ENCODE peak calls at places on chromosomes 5 and 9, in six cellular contexts. P is A549; T is kidney tubule cell; O is stimulated activated CD4-positive, alpha-beta T cell treated with anti-CD3 and anti-CD28 coated beads, TNF-alpha, amount 100 ng/mL, for 1 hour; Y is NCI-H524; C is GDM1. Q is an unnamed sample.

GRCh38 chr9:3894764-3895163 is 369.0 kb upstream of the RFX3 start:
- DNase-seq in C (no peak), P (no peak), O (no peak), T (peak), Y (no peak), Q (no peak)

GRCh38 chr9:16964228-16964627 is 93.8 kb upstream of the BNC2 start:
- DNase-seq in C (no peak), P (no peak), Y (no peak), O (no peak), T (peak), Q (no peak)

GRCh38 chr9:6907772-6908381 is 150.1 kb downstream of the KDM4C start:
- DNase-seq in T (peak), P (peak), C (no peak), Y (peak), O (no peak), Q (no peak)

GRCh38 chr5:41638685-41639084 is 128.3 kb upstream of the PLCXD3 start:
- DNase-seq in P (no peak), T (no peak), O (no peak), C (no peak), Y (no peak), Q (no peak)

GRCh38 chr5:124901081-124901480 is 154.6 kb upstream of the ZNF608 start:
- DNase-seq in Y (no peak), P (no peak), T (no peak), O (no peak), C (no peak), Q (no peak)

GRCh38 chr9:5832093-5832542 is 799 bp downstream of the ERMP1 start:
- DNase-seq in C (peak), P (peak), O (no peak), Y (no peak), T (no peak), Q (no peak)

GRCh38 chr5:38509185-38509584 is 47.3 kb downstream of the LIFR start:
- DNase-seq in C (no peak), Y (no peak), O (no peak), T (no peak), P (no peak), Q (no peak)

GRCh38 chr9:10000669-10001068 is 612.1 kb downstream of the PTPRD start:
- DNase-seq in T (no peak), O (no peak), Y (no peak), C (no peak), P (no peak), Q (no peak)

GRCh38 chr5:32805966-32806626 is 95.0 kb downstream of the NPR3 start:
- DNase-seq in O (no peak), T (peak), Y (no peak), P (peak), C (no peak), Q (no peak)

GRCh38 chr9:94086961-94087360 is 2.7 kb downstream of the PTPDC1 start:
- DNase-seq in C (no peak), T (no peak), O (no peak), P (no peak), Y (no peak), Q (no peak)

GRCh38 chr5:122149691-122150090 is 20.3 kb downstream of the ZNF474 start:
- DNase-seq in T (no peak), P (no peak), Y (no peak), C (no peak), O (no peak), Q (no peak)

GRCh38 chr9:134932171-134932570 is 14.5 kb upstream of the FCN1 start:
- DNase-seq in P (no peak), O (no peak), T (no peak), Y (no peak), C (no peak), Q (no peak)

GRCh38 chr5:139817362-139817761 is 21.8 kb downstream of the PSD2 start:
- DNase-seq in P (no peak), C (no peak), O (no peak), Y (no peak), T (no peak), Q (no peak)

GRCh38 chr9:86034863-86035734 is 64.3 kb downstream of the GOLM1 start:
- DNase-seq in T (peak), P (peak), C (no peak), Y (no peak), O (no peak), Q (no peak)

GRCh38 chr5:133289686-133290367 is 238.0 kb downstream of the HSPA4 start:
- DNase-seq in C (no peak), O (no peak), Y (no peak), T (peak), P (no peak), Q (peak)

GRCh38 chr5:145855842-145856267 is 17.0 kb downstream of the GRXCR2 start:
- DNase-seq in Y (no peak), C (no peak), P (no peak), O (no peak), T (peak), Q (peak)

GRCh38 chr5:146447734-146448380 is 724 bp downstream of the TCERG1 start:
- DNase-seq in T (peak), O (no peak), C (no peak), P (no peak), Y (no peak), Q (no peak)

GRCh38 chr9:73565833-73566465 is 414.3 kb downstream of the ANXA1 start:
- DNase-seq in Y (no peak), O (no peak), C (peak), T (peak), P (no peak), Q (peak)

GRCh38 chr5:135038829-135039525 is 4.9 kb upstream of the PITX1 start:
- DNase-seq in C (no peak), P (no peak), T (no peak), Y (no peak), O (no peak), Q (no peak)

GRCh38 chr5:20572560-20572959 is 584.6 kb upstream of the CDH18 start:
- DNase-seq in T (peak), Y (no peak), O (no peak), C (no peak), P (peak), Q (peak)

GRCh38 chr5:82975812-82976211 is 101.4 kb downstream of the TMEM167A start:
- DNase-seq in P (no peak), Y (no peak), O (no peak), T (peak), C (no peak), Q (no peak)

GRCh38 chr9:2489838-2490314 is 131.7 kb upstream of the VLDLR start:
- DNase-seq in Y (no peak), C (no peak), O (no peak), P (no peak), T (no peak), Q (no peak)

GRCh38 chr9:114247491-114247890 is 75.4 kb upstream of the ORM1 start:
- DNase-seq in P (no peak), C (no peak), Y (no peak), T (no peak), O (no peak), Q (no peak)

GRCh38 chr5:128338649-128339048 is 199.4 kb downstream of the FBN2 start:
- DNase-seq in P (no peak), O (no peak), C (no peak), Y (no peak), T (no peak), Q (no peak)

GRCh38 chr9:76369583-76369982 is 24.6 kb downstream of the RFK start:
- DNase-seq in T (peak), C (no peak), O (no peak), Y (peak), P (no peak), Q (peak)

GRCh38 chr5:111854196-111854595 is 97.2 kb upstream of the NREP start:
- DNase-seq in T (no peak), Y (no peak), O (no peak), C (no peak), P (no peak), Q (no peak)

GRCh38 chr5:95153581-95153980 is 131.3 kb downstream of the MCTP1 start:
- DNase-seq in C (no peak), O (no peak), T (no peak), P (no peak), Y (no peak), Q (no peak)

GRCh38 chr5:64746446-64746845 is 22.0 kb downstream of the SREK1IP1 start:
- DNase-seq in C (no peak), Y (no peak), T (peak), O (no peak), P (no peak), Q (no peak)

GRCh38 chr9:107481035-107481434 is 8.5 kb downstream of the KLF4 start:
- DNase-seq in P (peak), Y (no peak), O (no peak), T (no peak), C (no peak), Q (peak)